ENCODE peak calls at places on chromosomes 4 and X, in four cellular contexts. One of them, this sample, is unnamed.

GRCh38 chrX:15404712-15405111 is 20.5 kb upstream of the VEGFD start:
- DNase-seq in HepG2: no peak
- DNase-seq in H1: no peak
- DNase-seq in GM12878: no peak
- DNase-seq in this sample: no peak

GRCh38 chr4:176837176-176837915 is 44.6 kb upstream of the VEGFC start:
- DNase-seq in HepG2: no peak
- DNase-seq in H1: no peak
- DNase-seq in GM12878: no peak
- DNase-seq in this sample: no peak

GRCh38 chrX:109487640-109488039 is 5.8 kb upstream of the GUCY2F start:
- DNase-seq in HepG2: no peak
- DNase-seq in H1: no peak
- DNase-seq in GM12878: no peak
- DNase-seq in this sample: no peak

GRCh38 chrX:48569958-48570357 is 4.3 kb upstream of the RBM3 start:
- DNase-seq in HepG2: no peak
- DNase-seq in H1: no peak
- DNase-seq in GM12878: peak
- DNase-seq in this sample: no peak

GRCh38 chr4:155984398-155984797 is 30.7 kb upstream of the CTSO start:
- DNase-seq in HepG2: no peak
- DNase-seq in H1: no peak
- DNase-seq in GM12878: no peak
- DNase-seq in this sample: no peak

GRCh38 chr4:168388890-168389289 is 70.3 kb upstream of the DDX60 start:
- DNase-seq in HepG2: no peak
- DNase-seq in H1: no peak
- DNase-seq in GM12878: no peak
- DNase-seq in this sample: no peak

GRCh38 chrX:79259073-79259689 is 108.0 kb downstream of the ITM2A start:
- DNase-seq in HepG2: no peak
- DNase-seq in H1: no peak
- DNase-seq in GM12878: peak
- DNase-seq in this sample: no peak

GRCh38 chr4:128821151-128821550 is 11.7 kb downstream of the JADE1 start:
- DNase-seq in HepG2: no peak
- DNase-seq in H1: no peak
- DNase-seq in GM12878: no peak
- DNase-seq in this sample: no peak

DNA sequence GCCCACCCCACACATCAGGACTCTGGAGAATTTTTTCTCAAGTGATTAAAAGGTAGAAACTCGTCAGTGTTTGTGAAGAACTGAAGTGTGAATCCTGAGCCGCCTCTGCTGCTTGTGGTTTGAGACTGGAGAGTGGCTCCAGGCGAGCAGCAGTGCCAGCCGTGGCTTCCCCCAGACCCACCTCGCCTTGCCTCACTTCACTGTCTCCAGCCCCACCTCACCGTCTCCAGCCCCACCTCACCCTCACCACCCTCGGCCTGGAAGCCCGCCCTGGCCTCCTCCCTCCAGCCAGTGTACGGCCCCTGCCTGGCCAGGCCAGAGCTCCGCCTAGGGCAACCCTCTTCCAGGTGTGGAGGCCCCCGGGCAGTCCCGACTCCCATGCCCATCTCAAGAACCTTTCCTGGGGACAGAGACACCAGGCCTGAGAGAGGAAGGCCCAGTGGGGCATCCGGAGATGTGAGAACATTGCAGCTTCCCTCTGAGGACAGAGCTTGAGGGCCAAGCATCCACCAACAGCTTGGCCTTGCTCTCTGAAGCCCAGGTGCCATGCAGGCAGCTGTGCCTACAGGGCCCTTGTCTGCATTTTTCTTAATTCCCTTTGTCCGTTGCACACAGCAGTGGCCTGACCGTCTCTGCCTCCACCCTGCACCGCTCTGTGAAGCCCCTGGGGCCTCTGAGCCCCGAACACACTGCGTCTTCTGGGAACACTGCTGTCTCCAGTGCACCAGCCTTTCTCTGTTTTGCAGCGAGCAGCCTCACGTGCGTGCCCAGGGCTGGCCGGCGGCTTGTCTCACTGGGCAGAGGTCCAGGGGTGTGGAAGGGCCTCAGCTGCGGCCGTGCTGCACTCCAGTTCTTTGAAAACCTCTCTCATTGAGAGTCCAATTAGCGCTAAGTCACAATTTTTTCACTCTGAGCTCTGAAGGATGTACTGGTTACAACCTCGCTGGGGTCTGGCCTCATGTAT is 13.8 kb downstream of the SH3BP2 start:
- DNase-seq in HepG2: no peak
- DNase-seq in H1: no peak
- DNase-seq in GM12878: no peak
- DNase-seq in this sample: no peak
- H3K9ac ChIP-seq in HepG2: no peak
- H3K9ac ChIP-seq in H1: no peak
- H3K9ac ChIP-seq in GM12878: peak
- H3K9ac ChIP-seq in this sample: peak

DNA sequence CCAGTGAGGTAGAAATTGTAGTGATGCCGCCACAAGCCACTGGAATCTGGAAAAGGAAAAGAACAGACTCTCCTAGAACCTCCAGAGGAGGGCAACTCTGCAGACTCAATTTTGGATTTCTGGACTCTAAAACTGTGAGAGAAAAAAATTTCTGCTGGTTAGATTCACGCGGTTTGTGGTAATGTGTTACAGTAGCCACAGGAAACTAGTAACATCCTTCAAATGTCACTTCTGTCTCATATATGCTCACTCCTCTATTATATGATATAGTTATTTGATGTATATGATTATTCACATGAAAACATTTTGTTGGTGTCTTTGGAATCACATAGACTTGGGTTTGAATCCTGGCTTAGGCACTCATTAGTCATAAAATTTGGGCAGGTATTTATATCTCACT is 18.8 kb downstream of the LDOC1 start:
- DNase-seq in HepG2: no peak
- DNase-seq in H1: no peak
- DNase-seq in GM12878: no peak
- DNase-seq in this sample: no peak
- TF ChIP-seq SUZ12 in HepG2: no peak
- TF ChIP-seq SUZ12 in H1: no peak
- TF ChIP-seq SUZ12 in GM12878: no peak
- TF ChIP-seq SUZ12 in this sample: no peak

GRCh38 chr4:1540601-1541375 is 134.5 kb upstream of the NKX1-1 start:
- DNase-seq in HepG2: no peak
- DNase-seq in H1: no peak
- DNase-seq in GM12878: no peak
- DNase-seq in this sample: no peak
- H3K9ac ChIP-seq in HepG2: no peak
- H3K9ac ChIP-seq in H1: no peak
- H3K9ac ChIP-seq in GM12878: no peak
- H3K9ac ChIP-seq in this sample: no peak

GRCh38 chrX:45479196-45479834 is 278.6 kb upstream of the DIPK2B start:
- DNase-seq in HepG2: no peak
- DNase-seq in H1: no peak
- DNase-seq in GM12878: no peak
- DNase-seq in this sample: no peak
- TF ChIP-seq SUZ12 in HepG2: no peak
- TF ChIP-seq SUZ12 in H1: no peak
- TF ChIP-seq SUZ12 in GM12878: no peak
- TF ChIP-seq SUZ12 in this sample: no peak

GRCh38 chr4:182642831-182643230 is 274.4 kb downstream of the DCTD start:
- DNase-seq in HepG2: peak
- DNase-seq in H1: no peak
- DNase-seq in GM12878: no peak
- DNase-seq in this sample: no peak
- H3K9ac ChIP-seq in HepG2: no peak
- H3K9ac ChIP-seq in H1: no peak
- H3K9ac ChIP-seq in GM12878: no peak
- H3K9ac ChIP-seq in this sample: no peak

GRCh38 chr4:171813195-171813955 is at the start of gene GALNTL6:
- DNase-seq in HepG2: no peak
- DNase-seq in H1: peak
- DNase-seq in GM12878: no peak
- DNase-seq in this sample: no peak

GRCh38 chr4:171812377-171813194 is 618 bp upstream of the GALNTL6 start:
- DNase-seq in HepG2: no peak
- DNase-seq in H1: no peak
- DNase-seq in GM12878: no peak
- DNase-seq in this sample: no peak

GRCh38 chr4:171814545-171814944 is 1.3 kb downstream of the GALNTL6 start:
- DNase-seq in HepG2: no peak
- DNase-seq in H1: no peak
- DNase-seq in GM12878: no peak
- DNase-seq in this sample: no peak

GRCh38 chr4:171817026-171817425 is 3.8 kb downstream of the GALNTL6 start:
- DNase-seq in HepG2: no peak
- DNase-seq in H1: no peak
- DNase-seq in GM12878: no peak
- DNase-seq in this sample: no peak
- TF ChIP-seq SUZ12 in HepG2: no peak
- TF ChIP-seq SUZ12 in H1: no peak
- TF ChIP-seq SUZ12 in GM12878: no peak
- TF ChIP-seq SUZ12 in this sample: no peak

GRCh38 chr4:48748949-48749596 is 31.0 kb downstream of the FRYL start:
- DNase-seq in HepG2: no peak
- DNase-seq in H1: no peak
- DNase-seq in GM12878: no peak
- DNase-seq in this sample: no peak

GRCh38 chr4:48756689-48757220 is 23.3 kb downstream of the FRYL start:
- DNase-seq in HepG2: no peak
- DNase-seq in H1: no peak
- DNase-seq in GM12878: no peak
- DNase-seq in this sample: no peak

GRCh38 chr4:48752256-48752655 is 27.8 kb downstream of the FRYL start:
- DNase-seq in HepG2: no peak
- DNase-seq in H1: no peak
- DNase-seq in GM12878: no peak
- DNase-seq in this sample: no peak

GRCh38 chr4:48755287-48755686 is 24.8 kb downstream of the FRYL start:
- DNase-seq in HepG2: no peak
- DNase-seq in H1: no peak
- DNase-seq in GM12878: no peak
- DNase-seq in this sample: no peak

DNA sequence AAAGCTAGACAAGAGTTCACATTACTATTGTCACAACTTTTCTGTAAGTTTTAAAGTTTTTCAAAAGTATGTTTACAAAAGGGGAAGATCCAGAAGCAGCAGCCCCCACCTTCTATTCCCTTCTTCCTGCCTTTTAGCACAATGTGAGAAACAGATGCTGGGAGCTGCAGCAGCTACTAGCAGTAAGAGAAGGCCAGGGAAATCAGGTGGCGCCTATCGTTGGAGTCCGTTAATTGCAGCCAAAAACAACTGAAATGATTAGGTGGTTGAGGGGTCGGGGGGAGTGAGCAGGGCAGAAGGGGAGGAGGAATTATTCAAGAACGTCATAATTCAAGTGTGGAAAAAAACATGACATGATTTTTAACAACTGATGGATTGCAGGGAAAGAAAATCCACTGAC is 27.4 kb downstream of the FRYL start:
- DNase-seq in HepG2: no peak
- DNase-seq in H1: no peak
- DNase-seq in GM12878: no peak
- DNase-seq in this sample: no peak
- H3K9ac ChIP-seq in HepG2: no peak
- H3K9ac ChIP-seq in H1: no peak
- H3K9ac ChIP-seq in GM12878: no peak
- H3K9ac ChIP-seq in this sample: no peak

This sample was measured in NT2/D1.